ENCODE peak calls at places on chromosomes 2 and 18, in eight cellular contexts. K is left kidney; N is mesothelial cell of epicardium; U is LoVo; A is stimulated activated CD8-positive, alpha-beta memory T cell treated with anti-CD3 and anti-CD28 coated beads, Interleukin-15, amount 100 ng/mL, for 4 hours; J is left cardiac atrium; I is activated CD4-positive, alpha-beta T cell treated with anti-CD3 and anti-CD28 coated beads, Interleukin-2, amount 10 ng/mL, durations not matched to agents 7 days and 5 days; L is AG08395. D is an unnamed sample.
A peak's percentile ranks its signal among the peaks of the same experiment; 100 is the strongest.

GRCh38 chr2:437772-438393 is 150.0 kb upstream of the ALKAL2 start:
- DNase-seq in I (peak; percentile 82), A (no peak), K (peak; percentile 42), J (no peak), L (no peak), U (peak; percentile 9), N (no peak), D (peak; percentile 73)

GRCh38 chr18:74856967-74857366 is 259.3 kb downstream of the ZNF407 start:
- DNase-seq in L (no peak), N (no peak), I (no peak), U (no peak), A (no peak), K (peak; percentile 35), J (no peak), D (no peak)

GRCh38 chr2:132701810-132702209 is 31.8 kb upstream of the LYPD1 start:
- DNase-seq in L (peak; percentile 53), K (no peak), J (no peak), A (no peak), U (no peak), N (no peak), I (no peak), D (no peak)

GRCh38 chr2:127320586-127321275 is 26.8 kb upstream of the ERCC3 start:
- DNase-seq in A (no peak), N (no peak), I (no peak), L (no peak), K (no peak), J (no peak), U (no peak), D (no peak)

GRCh38 chr2:6864938-6865345 is 765 bp downstream of the CMPK2 start:
- DNase-seq in L (no peak), I (peak; percentile 23), A (peak; percentile 10), K (no peak), N (no peak), J (peak; percentile 55), U (no peak), D (peak; percentile 63)

GRCh38 chr2:215447673-215448081 is 11.8 kb upstream of the FN1 start:
- DNase-seq in N (no peak), K (no peak), J (no peak), A (no peak), L (no peak), I (no peak), U (no peak), D (no peak)

GRCh38 chr18:63213331-63213900 is 106.2 kb downstream of the BCL2 start:
- DNase-seq in N (no peak), I (peak; percentile 60), L (no peak), A (no peak), J (no peak), K (no peak), U (no peak), D (no peak)

GRCh38 chr2:26640781-26641564 is at the start of gene CIB4:
- DNase-seq in A (no peak), L (no peak), J (no peak), I (no peak), U (peak; percentile 54), N (peak; percentile 32), K (peak; percentile 56), D (no peak)

GRCh38 chr18:12911025-12911927 is 27.2 kb upstream of the PTPN2 start:
- DNase-seq in I (peak; percentile 41), K (peak; percentile 72), N (no peak), L (peak; percentile 30), A (peak; percentile 49), U (no peak), J (peak; percentile 49), D (no peak)

GRCh38 chr2:42268528-42269151 is 92.4 kb downstream of the COX7A2L start:
- DNase-seq in L (no peak), K (no peak), I (no peak), U (no peak), A (no peak), J (no peak), N (no peak), D (no peak)

GRCh38 chr2:12037301-12037700 is 290.9 kb downstream of the LPIN1 start:
- DNase-seq in I (no peak), A (no peak), J (no peak), U (no peak), N (no peak), K (no peak), L (no peak), D (no peak)

GRCh38 chr2:69683170-69683971 is 39.8 kb upstream of the AAK1 start:
- DNase-seq in J (peak; percentile 42), I (no peak), A (no peak), K (peak; percentile 80), U (no peak), L (peak; percentile 65), N (no peak), D (no peak)

GRCh38 chr2:28193552-28194383 is 198.9 kb upstream of the FOSL2 start:
- DNase-seq in L (no peak), K (no peak), J (no peak), N (no peak), A (no peak), I (no peak), U (no peak), D (no peak)

GRCh38 chr18:77087391-77088141 is 45.0 kb downstream of the MBP start:
- DNase-seq in U (no peak), I (no peak), L (peak; percentile 46), K (peak; percentile 88), A (no peak), N (peak; percentile 73), J (peak; percentile 61), D (no peak)

GRCh38 chr2:147171961-147172360 is 672.9 kb upstream of the ACVR2A start:
- DNase-seq in A (no peak), J (no peak), U (no peak), N (no peak), K (no peak), I (no peak), L (peak; percentile 56), D (no peak)

GRCh38 chr18:77879829-77880228 is 630.2 kb downstream of the GALR1 start:
- DNase-seq in U (no peak), N (no peak), I (no peak), J (no peak), L (no peak), A (no peak), K (no peak), D (no peak)

GRCh38 chr2:6772366-6772710 is 93.4 kb downstream of the CMPK2 start:
- DNase-seq in K (peak; percentile 83), I (no peak), N (peak; percentile 41), U (no peak), L (no peak), J (peak; percentile 30), A (no peak), D (peak; percentile 38)